ENCODE peak calls at places on chromosomes 16 and 17, in six cellular contexts. One of them, this sample, is unnamed. For H3K9me3, the result is how much of the 10 kb centered on the place peaks cover.

GRCh38 chr17:45170976-45171337 is 9.3 kb downstream of the HEXIM2 start:
- DNase-seq in stomach: peak
- DNase-seq in CD8-positive, alpha-beta memory T cell: no peak
- DNase-seq in Caco-2: peak
- DNase-seq in body of pancreas: peak
- DNase-seq in right cardiac atrium: peak
- DNase-seq in this sample: peak

GRCh38 chr17:82740906-82741759 is 5.7 kb downstream of the FN3K start:
- DNase-seq in CD8-positive, alpha-beta memory T cell: no peak
- DNase-seq in Caco-2: peak
- DNase-seq in body of pancreas: no peak
- DNase-seq in right cardiac atrium: no peak
- DNase-seq in stomach: no peak
- DNase-seq in this sample: no peak

GRCh38 chr17:2542456-2542855 is 30.8 kb upstream of the METTL16 start:
- DNase-seq in CD8-positive, alpha-beta memory T cell: no peak
- DNase-seq in Caco-2: no peak
- DNase-seq in right cardiac atrium: no peak
- DNase-seq in body of pancreas: no peak
- DNase-seq in stomach: no peak
- DNase-seq in this sample: no peak

GRCh38 chr16:87924041-87924851 is 12.1 kb downstream of the CA5A start:
- DNase-seq in stomach: no peak
- DNase-seq in right cardiac atrium: no peak
- DNase-seq in body of pancreas: peak
- DNase-seq in Caco-2: no peak
- DNase-seq in CD8-positive, alpha-beta memory T cell: no peak
- DNase-seq in this sample: no peak

GRCh38 chr16:1913327-1914083 is 4.7 kb downstream of the HS3ST6 start:
- DNase-seq in Caco-2: no peak
- DNase-seq in stomach: peak
- DNase-seq in right cardiac atrium: no peak
- DNase-seq in body of pancreas: peak
- DNase-seq in CD8-positive, alpha-beta memory T cell: no peak
- DNase-seq in this sample: peak

GRCh38 chr17:80034977-80035686 is 540 bp downstream of the TBC1D16 start:
- DNase-seq in right cardiac atrium: no peak
- DNase-seq in CD8-positive, alpha-beta memory T cell: peak
- DNase-seq in Caco-2: peak
- DNase-seq in body of pancreas: peak
- DNase-seq in stomach: no peak
- DNase-seq in this sample: peak

GRCh38 chr17:2302740-2303277 is 776 bp downstream of the SMG6 start:
- DNase-seq in CD8-positive, alpha-beta memory T cell: peak
- DNase-seq in body of pancreas: no peak
- DNase-seq in stomach: no peak
- DNase-seq in right cardiac atrium: no peak
- DNase-seq in Caco-2: no peak
- DNase-seq in this sample: no peak

GRCh38 chr17:7314719-7315569 is at the start of gene GPS2:
- DNase-seq in Caco-2: peak
- DNase-seq in stomach: peak
- DNase-seq in right cardiac atrium: peak
- DNase-seq in body of pancreas: peak
- DNase-seq in CD8-positive, alpha-beta memory T cell: peak
- DNase-seq in this sample: peak

GRCh38 chr17:7478276-7479138 is 924 bp downstream of the ZBTB4 start:
- DNase-seq in CD8-positive, alpha-beta memory T cell: peak
- DNase-seq in right cardiac atrium: peak
- DNase-seq in stomach: peak
- DNase-seq in Caco-2: peak
- DNase-seq in body of pancreas: peak
- DNase-seq in this sample: peak

GRCh38 chr17:34727601-34728000 is 148.2 kb downstream of the TMEM132E start:
- DNase-seq in stomach: no peak
- DNase-seq in right cardiac atrium: no peak
- DNase-seq in body of pancreas: no peak
- DNase-seq in Caco-2: no peak
- DNase-seq in CD8-positive, alpha-beta memory T cell: no peak
- DNase-seq in this sample: no peak

GRCh38 chr16:54277845-54278703 is 8.5 kb downstream of the IRX3 start:
- DNase-seq in Caco-2: no peak
- DNase-seq in right cardiac atrium: no peak
- DNase-seq in CD8-positive, alpha-beta memory T cell: no peak
- DNase-seq in body of pancreas: no peak
- DNase-seq in stomach: peak
- DNase-seq in this sample: peak

GRCh38 chr17:72456026-72456569 is 335.3 kb downstream of the SOX9 start:
- DNase-seq in CD8-positive, alpha-beta memory T cell: no peak
- DNase-seq in stomach: peak
- DNase-seq in Caco-2: no peak
- DNase-seq in body of pancreas: peak
- DNase-seq in right cardiac atrium: no peak
- DNase-seq in this sample: no peak

GRCh38 chr17:19805006-19805405 is 56.9 kb upstream of the ALDH3A1 start:
- DNase-seq in stomach: no peak
- DNase-seq in right cardiac atrium: no peak
- DNase-seq in body of pancreas: no peak
- DNase-seq in CD8-positive, alpha-beta memory T cell: no peak
- DNase-seq in Caco-2: no peak
- DNase-seq in this sample: no peak

GRCh38 chr17:34892864-34893263 is 68.4 kb downstream of the CCT6B start:
- DNase-seq in body of pancreas: no peak
- DNase-seq in CD8-positive, alpha-beta memory T cell: no peak
- DNase-seq in right cardiac atrium: no peak
- DNase-seq in Caco-2: peak
- DNase-seq in stomach: no peak
- DNase-seq in this sample: no peak

GRCh38 chr16:88353691-88354090 is 29.1 kb upstream of the ZNF469 start:
- DNase-seq in body of pancreas: no peak
- DNase-seq in stomach: no peak
- DNase-seq in right cardiac atrium: peak
- DNase-seq in Caco-2: no peak
- DNase-seq in CD8-positive, alpha-beta memory T cell: no peak
- DNase-seq in this sample: no peak

GRCh38 chr16:8346291-8346690 is 244.0 kb downstream of the TMEM114 start:
- DNase-seq in Caco-2: peak
- DNase-seq in stomach: no peak
- DNase-seq in right cardiac atrium: no peak
- DNase-seq in body of pancreas: peak
- DNase-seq in CD8-positive, alpha-beta memory T cell: no peak
- DNase-seq in this sample: no peak

GRCh38 chr16:18855196-18855595 is 53.8 kb upstream of the ARL6IP1 start:
- DNase-seq in right cardiac atrium: no peak
- DNase-seq in body of pancreas: no peak
- DNase-seq in stomach: no peak
- DNase-seq in Caco-2: no peak
- DNase-seq in CD8-positive, alpha-beta memory T cell: no peak
- DNase-seq in this sample: no peak

GRCh38 chr16:75108792-75109731 is 7.5 kb downstream of the LDHD start:
- DNase-seq in CD8-positive, alpha-beta memory T cell: peak
- DNase-seq in Caco-2: no peak
- DNase-seq in stomach: peak
- DNase-seq in body of pancreas: peak
- DNase-seq in right cardiac atrium: peak
- DNase-seq in this sample: peak

GRCh38 chr16:84893467-84893848 is 73.7 kb downstream of the CRISPLD2 start:
- DNase-seq in Caco-2: no peak
- DNase-seq in CD8-positive, alpha-beta memory T cell: no peak
- DNase-seq in stomach: no peak
- DNase-seq in body of pancreas: no peak
- DNase-seq in right cardiac atrium: no peak
- DNase-seq in this sample: no peak

GRCh38 chr16:78675312-78675711 is 575.9 kb downstream of the WWOX start:
- DNase-seq in body of pancreas: no peak
- DNase-seq in Caco-2: no peak
- DNase-seq in stomach: no peak
- DNase-seq in right cardiac atrium: no peak
- DNase-seq in CD8-positive, alpha-beta memory T cell: no peak
- DNase-seq in this sample: no peak

GRCh38 chr16:81523387-81524115 is 78.9 kb downstream of the CMIP start:
- DNase-seq in Caco-2: no peak
- DNase-seq in right cardiac atrium: peak
- DNase-seq in body of pancreas: peak
- DNase-seq in CD8-positive, alpha-beta memory T cell: peak
- DNase-seq in stomach: peak
- DNase-seq in this sample: peak

GRCh38 chr16:87178177-87178863 is 138.9 kb downstream of the C16orf95 start:
- DNase-seq in CD8-positive, alpha-beta memory T cell: no peak
- DNase-seq in right cardiac atrium: no peak
- DNase-seq in Caco-2: no peak
- DNase-seq in body of pancreas: no peak
- DNase-seq in stomach: no peak
- DNase-seq in this sample: no peak

GRCh38 chr17:31918701-31919128 is 17.2 kb upstream of the UTP6 start:
- DNase-seq in stomach: no peak
- DNase-seq in CD8-positive, alpha-beta memory T cell: no peak
- DNase-seq in right cardiac atrium: no peak
- DNase-seq in Caco-2: no peak
- DNase-seq in body of pancreas: no peak
- DNase-seq in this sample: no peak

GRCh38 chr16:70695351-70696070 is 9.7 kb upstream of the MTSS2 start:
- DNase-seq in body of pancreas: no peak
- DNase-seq in stomach: peak
- DNase-seq in Caco-2: no peak
- DNase-seq in right cardiac atrium: no peak
- DNase-seq in CD8-positive, alpha-beta memory T cell: no peak
- DNase-seq in this sample: peak

GRCh38 chr16:66286527-66286926 is 80.0 kb upstream of the CDH5 start:
- DNase-seq in stomach: no peak
- DNase-seq in Caco-2: no peak
- DNase-seq in right cardiac atrium: no peak
- DNase-seq in CD8-positive, alpha-beta memory T cell: no peak
- DNase-seq in body of pancreas: peak
- DNase-seq in this sample: no peak

GRCh38 chr17:10699861-10700260 is 2.5 kb downstream of the ADPRM start:
- DNase-seq in right cardiac atrium: no peak
- DNase-seq in Caco-2: no peak
- DNase-seq in CD8-positive, alpha-beta memory T cell: no peak
- DNase-seq in body of pancreas: no peak
- DNase-seq in stomach: no peak
- DNase-seq in this sample: no peak

GRCh38 chr16:71474864-71475263 is 12.8 kb upstream of the ZNF23 start:
- DNase-seq in Caco-2: no peak
- DNase-seq in CD8-positive, alpha-beta memory T cell: no peak
- DNase-seq in right cardiac atrium: no peak
- DNase-seq in body of pancreas: no peak
- DNase-seq in stomach: no peak
- DNase-seq in this sample: no peak

GRCh38 chr16:86553356-86553755 is 1.7 kb downstream of the MTHFSD start:
- DNase-seq in body of pancreas: no peak
- DNase-seq in stomach: no peak
- DNase-seq in right cardiac atrium: no peak
- DNase-seq in Caco-2: no peak
- DNase-seq in CD8-positive, alpha-beta memory T cell: peak
- DNase-seq in this sample: peak

DNA sequence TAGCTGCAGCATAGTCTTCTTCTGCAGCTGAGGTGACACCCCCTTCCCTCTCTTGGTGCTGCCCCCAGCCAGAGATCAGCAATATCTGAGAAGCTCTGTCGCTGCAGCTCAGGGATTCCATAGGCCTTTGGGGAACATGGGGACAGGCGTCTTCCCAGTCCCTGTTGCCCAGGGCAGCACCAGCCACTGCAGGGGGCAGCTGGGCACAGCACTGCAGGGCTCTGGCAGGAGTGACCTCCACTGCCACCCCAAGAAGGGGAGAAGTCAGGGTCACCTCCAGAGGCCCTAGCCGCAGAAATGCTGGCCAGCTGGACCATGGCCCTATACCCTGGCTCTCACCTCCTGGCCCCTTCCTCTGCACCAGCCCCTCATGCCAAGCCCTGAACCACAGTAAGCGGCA is 16.9 kb downstream of the SCN4A start:
- DNase-seq in right cardiac atrium: no peak
- DNase-seq in Caco-2: no peak
- DNase-seq in CD8-positive, alpha-beta memory T cell: no peak
- DNase-seq in stomach: no peak
- DNase-seq in body of pancreas: no peak
- DNase-seq in this sample: no peak
- H3K9me3 ChIP-seq in right cardiac atrium: under half
- H3K9me3 ChIP-seq in Caco-2: under half
- H3K9me3 ChIP-seq in CD8-positive, alpha-beta memory T cell: under half
- H3K9me3 ChIP-seq in stomach: under half
- H3K9me3 ChIP-seq in body of pancreas: under half
- H3K9me3 ChIP-seq in this sample: under half

GRCh38 chr16:35908152-35908551 is 2448.7 kb downstream of the TP53TG3F start:
- DNase-seq in Caco-2: no peak
- DNase-seq in body of pancreas: no peak
- DNase-seq in right cardiac atrium: no peak
- DNase-seq in CD8-positive, alpha-beta memory T cell: no peak
- DNase-seq in stomach: no peak
- DNase-seq in this sample: no peak
- H3K9me3 ChIP-seq in Caco-2: under half
- H3K9me3 ChIP-seq in body of pancreas: under half
- H3K9me3 ChIP-seq in right cardiac atrium: under half
- H3K9me3 ChIP-seq in CD8-positive, alpha-beta memory T cell: under half
- H3K9me3 ChIP-seq in stomach: half or more
- H3K9me3 ChIP-seq in this sample: under half

GRCh38 chr16:64615647-64616280 is 506.1 kb downstream of the CDH11 start:
- DNase-seq in stomach: no peak
- DNase-seq in body of pancreas: peak
- DNase-seq in right cardiac atrium: no peak
- DNase-seq in CD8-positive, alpha-beta memory T cell: no peak
- DNase-seq in Caco-2: no peak
- DNase-seq in this sample: peak
- H3K9me3 ChIP-seq in stomach: under half
- H3K9me3 ChIP-seq in body of pancreas: under half
- H3K9me3 ChIP-seq in right cardiac atrium: under half
- H3K9me3 ChIP-seq in CD8-positive, alpha-beta memory T cell: under half
- H3K9me3 ChIP-seq in Caco-2: under half
- H3K9me3 ChIP-seq in this sample: under half

DNA sequence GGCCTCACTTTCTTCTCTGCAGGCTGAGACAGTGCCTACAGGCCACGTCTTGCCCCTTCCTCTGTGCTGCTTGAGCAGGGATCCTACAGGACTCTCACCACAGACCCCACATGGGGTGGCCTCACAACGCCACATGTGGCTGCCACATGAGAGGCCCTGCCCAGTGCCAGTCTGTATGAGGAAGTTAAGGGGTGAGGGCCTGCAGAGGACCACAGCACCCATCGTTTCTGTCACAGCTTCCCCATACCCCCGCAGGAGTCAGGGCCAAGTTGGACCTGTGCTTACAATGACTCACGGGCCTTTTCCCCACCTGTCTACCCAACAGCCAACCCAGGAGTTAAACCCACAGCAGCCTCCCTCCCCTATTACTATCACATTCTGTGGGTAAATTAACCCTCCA is 2.9 kb upstream of the GSDMB start:
- DNase-seq in body of pancreas: no peak
- DNase-seq in stomach: no peak
- DNase-seq in Caco-2: no peak
- DNase-seq in right cardiac atrium: no peak
- DNase-seq in CD8-positive, alpha-beta memory T cell: no peak
- DNase-seq in this sample: no peak
- H3K9me3 ChIP-seq in body of pancreas: under half
- H3K9me3 ChIP-seq in stomach: under half
- H3K9me3 ChIP-seq in Caco-2: under half
- H3K9me3 ChIP-seq in right cardiac atrium: under half
- H3K9me3 ChIP-seq in CD8-positive, alpha-beta memory T cell: under half
- H3K9me3 ChIP-seq in this sample: under half

This sample was measured in upper lobe of right lung.